ENCODE peak calls at places on chromosomes 13 and 19, in seven cellular contexts. V is body of pancreas, D is psoas muscle, S is heart left ventricle, T is lung, R is AG04450, L is progenitor cell of endocrine pancreas. F is an unnamed sample.

GRCh38 chr13:22927008-22927393 is 253.8 kb upstream of the SGCG start:
- DNase-seq in V (no peak), D (no peak), S (no peak), T (no peak), R (no peak), L (no peak), F (no peak)

GRCh38 chr13:50805805-50806204 is 37.7 kb downstream of the DLEU7 start:
- DNase-seq in V (no peak), D (no peak), S (no peak), T (no peak), R (no peak), L (no peak), F (no peak)

GRCh38 chr13:94435604-94436226 is 43.8 kb downstream of the DCT start:
- DNase-seq in V (no peak), D (no peak), S (no peak), T (no peak), R (peak; percentile 11), L (no peak), F (no peak)

GRCh38 chr19:35789195-35789977 is 14.0 kb downstream of the ARHGAP33 start:
- DNase-seq in V (no peak), D (no peak), S (no peak), T (no peak), R (no peak), L (no peak), F (no peak)

GRCh38 chr19:58569191-58569942 is 3.8 kb downstream of the MZF1 start:
- DNase-seq in V (peak; percentile 10), D (peak; percentile 8), S (no peak), T (no peak), R (no peak), L (no peak), F (no peak)

GRCh38 chr19:16649734-16650133 is 10.2 kb downstream of the SMIM7 start:
- DNase-seq in V (no peak), D (peak; percentile 33), S (no peak), T (no peak), R (no peak), L (no peak), F (no peak)

GRCh38 chr19:57633832-57634131 is 814 bp downstream of the ZNF211 start:
- DNase-seq in V (peak; percentile 22), D (no peak), S (no peak), T (no peak), R (no peak), L (no peak), F (no peak)

GRCh38 chr13:36030670-36031331 is 100.4 kb downstream of the DCLK1 start:
- DNase-seq in V (no peak), D (no peak), S (peak; percentile 16), T (no peak), R (no peak), L (no peak), F (no peak)

GRCh38 chr13:48161530-48162179 is 66.8 kb upstream of the MED4 start:
- DNase-seq in V (peak; percentile 13), D (peak; percentile 29), S (peak; percentile 52), T (peak; percentile 60), R (no peak), L (no peak), F (no peak)

GRCh38 chr19:19517235-19517619 is 1.2 kb downstream of the NDUFA13 start:
- DNase-seq in V (no peak), D (no peak), S (no peak), T (no peak), R (no peak), L (no peak), F (no peak)

GRCh38 chr19:35220315-35220921 is 8.1 kb downstream of the FAM187B start:
- DNase-seq in V (no peak), D (no peak), S (no peak), T (no peak), R (no peak), L (no peak), F (peak; percentile 11)

GRCh38 chr13:24267801-24268200 is 41.6 kb upstream of the C1QTNF9 start:
- DNase-seq in V (no peak), D (no peak), S (no peak), T (no peak), R (no peak), L (no peak), F (no peak)

GRCh38 chr13:48125794-48126228 is 30.9 kb upstream of the MED4 start:
- DNase-seq in V (peak; percentile 24), D (no peak), S (peak; percentile 66), T (peak; percentile 41), R (no peak), L (no peak), F (no peak)

GRCh38 chr19:34089566-34089965 is 82.7 kb upstream of the LSM14A start:
- DNase-seq in V (no peak), D (no peak), S (no peak), T (no peak), R (no peak), L (no peak), F (no peak)

GRCh38 chr19:3505598-3506383 is at the start of gene FZR1:
- DNase-seq in V (peak; percentile 100), D (peak; percentile 99), S (peak; percentile 99), T (peak; percentile 99), R (peak; percentile 95), L (peak; percentile 99), F (peak; percentile 97)
- TF ChIP-seq CTCF in V (no peak), D (no peak), S (no peak), T (no peak), R (no peak), L (no peak), F (no peak)

DNA sequence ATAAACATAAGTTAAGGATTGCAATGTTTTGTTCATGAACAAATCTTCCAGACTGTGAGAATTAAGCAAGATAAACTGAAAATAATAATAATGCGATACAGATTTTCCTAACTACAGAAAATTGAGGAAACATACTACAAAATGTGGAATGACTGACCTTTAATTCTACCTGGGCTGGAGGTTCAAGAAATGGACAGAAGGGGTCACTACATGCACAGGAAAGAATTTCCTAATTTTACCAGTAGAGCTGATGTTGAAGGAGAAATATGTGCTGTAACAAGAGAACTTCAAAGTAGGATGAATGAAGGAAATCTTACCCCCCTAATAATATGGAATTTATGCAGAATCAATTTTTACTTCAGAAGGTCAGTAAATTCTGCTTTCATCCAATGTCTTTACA is 62.3 kb downstream of the ZNF627 start:
- DNase-seq in V (no peak), D (no peak), S (no peak), T (no peak), R (no peak), L (no peak), F (no peak)
- TF ChIP-seq CTCF in V (peak; percentile 35), D (no peak), S (no peak), T (no peak), R (peak; percentile 36), L (peak; percentile 33), F (no peak)

GRCh38 chr19:39412867-39413268 is 399 bp downstream of the PLEKHG2 start:
- DNase-seq in V (no peak), D (no peak), S (no peak), T (no peak), R (no peak), L (no peak), F (no peak)
- TF ChIP-seq CTCF in V (peak; percentile 4), D (peak; percentile 80), S (no peak), T (no peak), R (no peak), L (peak; percentile 6), F (no peak)

DNA sequence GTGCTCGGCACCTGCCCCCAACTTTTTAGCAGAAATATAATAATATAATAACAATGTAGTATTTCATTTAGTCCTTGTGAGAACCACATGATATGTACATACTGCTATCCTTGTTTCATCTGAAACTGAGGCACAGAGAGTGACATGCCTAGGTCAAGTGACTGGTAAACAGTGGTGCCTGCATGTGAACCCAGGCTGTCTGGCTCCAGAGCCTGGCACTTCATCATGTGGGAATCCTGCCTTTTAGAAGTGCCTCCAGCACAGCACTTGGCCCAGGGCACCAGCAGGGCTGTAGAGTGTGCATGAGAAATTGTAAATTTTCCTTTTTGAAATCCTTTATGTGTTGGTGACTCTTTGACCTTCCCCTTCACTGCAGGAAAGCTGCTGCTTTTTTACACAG is 27.4 kb downstream of the PRAM1 start:
- DNase-seq in V (no peak), D (no peak), S (no peak), T (no peak), R (no peak), L (no peak), F (no peak)
- TF ChIP-seq CTCF in V (no peak), D (no peak), S (no peak), T (no peak), R (no peak), L (no peak), F (no peak)

DNA sequence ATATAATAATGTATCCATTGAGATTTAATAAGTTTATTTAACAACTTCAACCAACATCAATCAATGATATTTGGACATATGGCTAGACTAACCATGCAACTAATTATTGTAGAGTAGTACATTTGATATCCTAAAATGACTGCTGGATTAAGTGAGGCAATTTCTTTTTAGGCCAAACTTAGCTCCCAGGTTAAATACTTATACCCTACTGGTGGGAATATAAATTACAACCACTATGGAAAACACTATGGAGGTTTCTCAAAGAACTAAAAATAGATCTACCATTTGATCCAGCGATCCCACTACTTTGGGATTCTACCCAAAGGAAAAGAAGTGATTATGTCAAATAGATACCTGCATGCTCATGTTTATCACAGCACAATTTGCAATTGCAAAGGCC is 345.8 kb downstream of the RBM26 start:
- DNase-seq in V (no peak), D (no peak), S (no peak), T (no peak), R (no peak), L (no peak), F (no peak)
- TF ChIP-seq CTCF in V (no peak), D (peak; percentile 5), S (no peak), T (no peak), R (peak; percentile 10), L (peak; percentile 39), F (no peak)

DNA sequence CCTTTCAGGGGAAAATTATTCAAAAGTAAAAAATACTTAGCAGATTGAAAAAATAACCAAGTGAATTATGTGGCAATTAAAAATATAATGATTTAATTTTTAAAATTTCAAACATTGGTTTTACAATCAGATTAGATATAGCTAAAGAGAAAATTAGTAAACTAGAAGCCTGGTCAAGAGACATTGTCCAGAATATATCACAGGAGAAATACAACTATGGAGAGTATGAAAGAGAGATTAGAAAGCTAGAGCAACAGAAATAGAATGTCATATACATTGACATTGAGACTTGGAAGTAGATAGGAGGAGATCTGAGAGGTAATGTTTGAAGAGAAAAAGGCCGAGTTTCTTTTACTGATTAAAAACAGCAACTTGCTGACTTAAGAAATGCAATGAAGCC is 476.4 kb upstream of the SLC10A2 start:
- DNase-seq in V (no peak), D (no peak), S (no peak), T (no peak), R (no peak), L (no peak), F (no peak)
- TF ChIP-seq CTCF in V (no peak), D (no peak), S (no peak), T (no peak), R (no peak), L (no peak), F (no peak)

GRCh38 chr19:43779820-43780219 is 953 bp downstream of the KCNN4 start:
- DNase-seq in V (no peak), D (no peak), S (no peak), T (no peak), R (no peak), L (no peak), F (peak; percentile 59)
- TF ChIP-seq CTCF in V (no peak), D (no peak), S (no peak), T (no peak), R (no peak), L (no peak), F (peak; percentile 40)

GRCh38 chr19:5504115-5504514 is 48.9 kb downstream of the ZNRF4 start:
- DNase-seq in V (no peak), D (no peak), S (no peak), T (no peak), R (no peak), L (no peak), F (peak; percentile 15)
- TF ChIP-seq CTCF in V (no peak), D (no peak), S (no peak), T (no peak), R (no peak), L (peak; percentile 32), F (no peak)